ENCODE peak calls at places on chromosomes 4 and X, in seven cellular contexts. S, D, P, V, I, Z and M are unnamed samples.

GRCh38 chrX:75061701-75062100 is 94.4 kb downstream of the ABCB7 start:
- DNase-seq in S (no peak), D (peak; percentile 12), P (no peak), V (no peak), I (no peak), Z (no peak), M (no peak)

GRCh38 chrX:7926501-7926900 is 712 bp downstream of the PNPLA4 start:
- DNase-seq in S (no peak), D (no peak), P (peak; percentile 8), V (no peak), I (no peak), Z (no peak), M (no peak)

GRCh38 chr4:101730291-101731117 is 60.0 kb upstream of the BANK1 start:
- DNase-seq in S (peak; percentile 76), D (peak; percentile 68), P (peak; percentile 48), V (peak; percentile 23), I (peak; percentile 72), Z (no peak), M (peak; percentile 6)

GRCh38 chr4:173835863-173836262 is 305.8 kb upstream of the HAND2 start:
- DNase-seq in S (no peak), D (no peak), P (no peak), V (no peak), I (no peak), Z (no peak), M (no peak)

GRCh38 chrX:143634701-143635442 is 1.0 kb downstream of the SLITRK4 start:
- DNase-seq in S (no peak), D (no peak), P (no peak), V (no peak), I (no peak), Z (no peak), M (no peak)

GRCh38 chrX:103556941-103557340 is 28.4 kb upstream of the TCEAL4 start:
- DNase-seq in S (no peak), D (no peak), P (no peak), V (no peak), I (no peak), Z (no peak), M (no peak)

GRCh38 chrX:142052238-142052637 is 148.5 kb downstream of the MAGEC1 start:
- DNase-seq in S (no peak), D (no peak), P (no peak), V (no peak), I (no peak), Z (no peak), M (no peak)

GRCh38 chr4:163697121-163697520 is 202.6 kb downstream of the TMA16 start:
- DNase-seq in S (no peak), D (no peak), P (peak; percentile 40), V (no peak), I (no peak), Z (no peak), M (no peak)

GRCh38 chr4:109052699-109053656 is 249.5 kb downstream of the COL25A1 start:
- DNase-seq in S (no peak), D (no peak), P (no peak), V (no peak), I (no peak), Z (no peak), M (no peak)

GRCh38 chr4:181541396-181541795 is 701.8 kb upstream of the TENM3 start:
- DNase-seq in S (no peak), D (no peak), P (no peak), V (no peak), I (no peak), Z (no peak), M (no peak)

GRCh38 chr4:8774071-8774470 is 97.6 kb downstream of the HMX1 start:
- DNase-seq in S (no peak), D (no peak), P (no peak), V (no peak), I (no peak), Z (no peak), M (no peak)

GRCh38 chrX:33434256-33435092 is 223.1 kb upstream of the DMD start:
- DNase-seq in S (peak; percentile 12), D (peak; percentile 28), P (peak; percentile 5), V (no peak), I (peak; percentile 58), Z (peak; percentile 1), M (peak; percentile 12)

GRCh38 chr4:156609421-156609820 is 362.2 kb downstream of the PDGFC start:
- DNase-seq in S (no peak), D (no peak), P (no peak), V (no peak), I (no peak), Z (no peak), M (no peak)

GRCh38 chr4:13919021-13919441 is 291.5 kb upstream of the BOD1L1 start:
- DNase-seq in S (no peak), D (no peak), P (no peak), V (no peak), I (no peak), Z (peak; percentile 8), M (no peak)

GRCh38 chr4:11182586-11183357 is 245.9 kb downstream of the HS3ST1 start:
- DNase-seq in S (no peak), D (no peak), P (peak; percentile 21), V (no peak), I (no peak), Z (no peak), M (no peak)

GRCh38 chr4:25440478-25441030 is 63.5 kb downstream of the ANAPC4 start:
- DNase-seq in S (no peak), D (no peak), P (no peak), V (no peak), I (no peak), Z (no peak), M (no peak)

GRCh38 chr4:48498895-48499294 is 8.8 kb downstream of the ZAR1 start:
- DNase-seq in S (no peak), D (no peak), P (no peak), V (no peak), I (no peak), Z (no peak), M (no peak)

GRCh38 chr4:175252642-175253041 is 334.5 kb downstream of the ADAM29 start:
- DNase-seq in S (no peak), D (no peak), P (no peak), V (no peak), I (no peak), Z (no peak), M (no peak)

GRCh38 chr4:61406677-61407076 is 206.6 kb downstream of the ADGRL3 start:
- DNase-seq in S (peak; percentile 7), D (no peak), P (no peak), V (no peak), I (no peak), Z (no peak), M (no peak)

GRCh38 chr4:3248811-3249661 is at the start of gene MSANTD1:
- DNase-seq in S (no peak), D (no peak), P (no peak), V (peak; percentile 5), I (no peak), Z (no peak), M (no peak)

GRCh38 chr4:113382704-113383103 is 333.3 kb downstream of the ANK2 start:
- DNase-seq in S (no peak), D (no peak), P (no peak), V (no peak), I (no peak), Z (no peak), M (no peak)

GRCh38 chrX:13119386-13119785 is 75.0 kb upstream of the FAM9C start:
- DNase-seq in S (no peak), D (no peak), P (peak; percentile 8), V (no peak), I (no peak), Z (no peak), M (no peak)

GRCh38 chr4:15809058-15809457 is 30.9 kb downstream of the CD38 start:
- DNase-seq in S (no peak), D (no peak), P (no peak), V (no peak), I (no peak), Z (no peak), M (peak; percentile 31)

GRCh38 chr4:153207027-153207426 is 2.8 kb downstream of the TRIM2 start:
- DNase-seq in S (no peak), D (peak; percentile 45), P (no peak), V (no peak), I (no peak), Z (no peak), M (no peak)

GRCh38 chrX:1911401-1912131 is 296.7 kb downstream of the ASMT start:
- DNase-seq in S (no peak), D (no peak), P (no peak), V (no peak), I (no peak), Z (no peak), M (no peak)

GRCh38 chr4:74546020-74546419 is 101.1 kb downstream of the AREG start:
- DNase-seq in S (no peak), D (no peak), P (peak; percentile 79), V (peak; percentile 56), I (no peak), Z (no peak), M (no peak)

GRCh38 chrX:150227873-150228272 is 135.2 kb upstream of the MAMLD1 start:
- DNase-seq in S (no peak), D (no peak), P (no peak), V (no peak), I (no peak), Z (no peak), M (no peak)

GRCh38 chr4:3408793-3409330 is 32.9 kb upstream of the HGFAC start:
- DNase-seq in S (no peak), D (no peak), P (no peak), V (no peak), I (no peak), Z (no peak), M (no peak)

GRCh38 chrX:119763175-119763574 is 4.8 kb downstream of the SOWAHD start:
- DNase-seq in S (no peak), D (no peak), P (no peak), V (peak; percentile 47), I (no peak), Z (no peak), M (no peak)

GRCh38 chr4:6172093-6172926 is 28.0 kb downstream of the JAKMIP1 start:
- DNase-seq in S (no peak), D (peak; percentile 70), P (no peak), V (no peak), I (no peak), Z (no peak), M (no peak)

GRCh38 chr4:71685975-71686374 is 97.9 kb downstream of the GC start:
- DNase-seq in S (no peak), D (no peak), P (no peak), V (no peak), I (no peak), Z (no peak), M (no peak)